ENCODE peak calls at places on chromosome 22, in six cellular contexts. W is PC-3, Y is neural progenitor cell, J is HCT116, X is OCI-LY7, Z is GM23338. M is an unnamed sample.

GRCh38 chr22:48761546-48761945 is 1066.1 kb downstream of the BRD1 start:
- DNase-seq in W (no peak), Y (no peak), J (no peak), X (no peak), Z (no peak), M (no peak)

GRCh38 chr22:37333724-37334460 is 51.6 kb downstream of the CYTH4 start:
- DNase-seq in W (peak), Y (no peak), J (no peak), X (no peak), Z (no peak), M (no peak)

GRCh38 chr22:32897400-32897799 is 95.9 kb downstream of the TIMP3 start:
- DNase-seq in W (no peak), Y (no peak), J (no peak), X (no peak), Z (no peak), M (peak)

GRCh38 chr22:37063436-37064420 is 12.2 kb downstream of the KCTD17 start:
- DNase-seq in W (peak), Y (no peak), J (no peak), X (no peak), Z (no peak), M (no peak)

GRCh38 chr22:22687638-22688500 is 43.5 kb downstream of the GGTLC2 start:
- DNase-seq in W (peak), Y (peak), J (no peak), X (peak), Z (peak), M (peak)

GRCh38 chr22:22397292-22397870 is 111.2 kb downstream of the ZNF280B start:
- DNase-seq in W (peak), Y (peak), J (peak), X (peak), Z (peak), M (no peak)

GRCh38 chr22:36332623-36333331 is 55.0 kb downstream of the MYH9 start:
- DNase-seq in W (peak), Y (no peak), J (no peak), X (peak), Z (no peak), M (peak)

GRCh38 chr22:39236321-39237275 is 8.2 kb downstream of the PDGFB start:
- DNase-seq in W (no peak), Y (no peak), J (no peak), X (no peak), Z (no peak), M (no peak)

GRCh38 chr22:29031236-29031982 is 30.2 kb downstream of the C22orf31 start:
- DNase-seq in W (peak), Y (peak), J (peak), X (no peak), Z (peak), M (peak)

GRCh38 chr22:23212061-23213030 is 32.0 kb downstream of the BCR start:
- DNase-seq in W (no peak), Y (no peak), J (no peak), X (peak), Z (no peak), M (no peak)

GRCh38 chr22:23608583-23608982 is 23.5 kb downstream of the DRICH1 start:
- DNase-seq in W (peak), Y (peak), J (no peak), X (no peak), Z (peak), M (peak)

GRCh38 chr22:39080052-39080762 is 3.1 kb downstream of the APOBEC3G start:
- DNase-seq in W (no peak), Y (no peak), J (no peak), X (no peak), Z (no peak), M (no peak)

GRCh38 chr22:38766076-38766777 is 10.4 kb upstream of the SUN2 start:
- DNase-seq in W (peak), Y (peak), J (peak), X (peak), Z (peak), M (peak)

GRCh38 chr22:43427296-43428004 is 15.6 kb downstream of the MPPED1 start:
- DNase-seq in W (no peak), Y (no peak), J (no peak), X (no peak), Z (peak), M (no peak)

GRCh38 chr22:31626427-31627150 is 35.4 kb downstream of the PISD start:
- DNase-seq in W (no peak), Y (no peak), J (no peak), X (peak), Z (no peak), M (peak)

GRCh38 chr22:43292633-43293025 is 50.5 kb downstream of the SCUBE1 start:
- DNase-seq in W (no peak), Y (no peak), J (no peak), X (no peak), Z (no peak), M (no peak)

GRCh38 chr22:48902001-48902869 is 925.4 kb downstream of the BRD1 start:
- DNase-seq in W (no peak), Y (no peak), J (no peak), X (no peak), Z (no peak), M (no peak)

GRCh38 chr22:47200273-47201051 is 438.0 kb downstream of the TBC1D22A start:
- DNase-seq in W (no peak), Y (no peak), J (no peak), X (no peak), Z (no peak), M (no peak)

GRCh38 chr22:47474464-47474863 is 712.0 kb downstream of the TBC1D22A start:
- DNase-seq in W (no peak), Y (no peak), J (no peak), X (no peak), Z (no peak), M (no peak)

GRCh38 chr22:44068422-44069191 is 44.5 kb downstream of the PARVB start:
- DNase-seq in W (no peak), Y (no peak), J (no peak), X (no peak), Z (no peak), M (no peak)

GRCh38 chr22:17269607-17270261 is 50.5 kb upstream of the ADA2 start:
- DNase-seq in W (no peak), Y (no peak), J (no peak), X (no peak), Z (no peak), M (no peak)

GRCh38 chr22:46986788-46987187 is 224.3 kb downstream of the TBC1D22A start:
- DNase-seq in W (no peak), Y (no peak), J (no peak), X (no peak), Z (no peak), M (no peak)

GRCh38 chr22:30328466-30329049 is 1.8 kb upstream of the TBC1D10A start:
- DNase-seq in W (no peak), Y (no peak), J (no peak), X (no peak), Z (peak), M (no peak)

GRCh38 chr22:25146906-25147754 is 52.5 kb upstream of the CRYBB3 start:
- DNase-seq in W (no peak), Y (no peak), J (no peak), X (no peak), Z (no peak), M (no peak)

GRCh38 chr22:30390974-30391691 is 3.9 kb upstream of the RNF215 start:
- DNase-seq in W (peak), Y (peak), J (peak), X (peak), Z (peak), M (peak)

GRCh38 chr22:21837184-21837979 is 30.1 kb downstream of the MAPK1 start:
- DNase-seq in W (peak), Y (peak), J (peak), X (no peak), Z (peak), M (peak)

GRCh38 chr22:39176067-39176621 is 23.7 kb upstream of the CBX7 start:
- DNase-seq in W (peak), Y (peak), J (no peak), X (no peak), Z (peak), M (peak)

GRCh38 chr22:38311331-38311635 is 6.0 kb downstream of the CSNK1E start:
- DNase-seq in W (no peak), Y (no peak), J (no peak), X (peak), Z (no peak), M (no peak)

GRCh38 chr22:28075260-28075981 is 156.4 kb upstream of the PITPNB start:
- DNase-seq in W (peak), Y (no peak), J (no peak), X (no peak), Z (no peak), M (peak)

GRCh38 chr22:35230417-35230816 is 26.9 kb upstream of the HMGXB4 start:
- DNase-seq in W (no peak), Y (no peak), J (no peak), X (no peak), Z (no peak), M (no peak)

GRCh38 chr22:27876684-27877083 is 42.4 kb downstream of the PITPNB start:
- DNase-seq in W (no peak), Y (peak), J (no peak), X (no peak), Z (no peak), M (no peak)

GRCh38 chr22:37287550-37287951 is 5.2 kb downstream of the CYTH4 start:
- DNase-seq in W (no peak), Y (no peak), J (no peak), X (no peak), Z (no peak), M (no peak)

GRCh38 chr22:28958611-28959010 is 75.2 kb downstream of the ZNRF3 start:
- DNase-seq in W (no peak), Y (no peak), J (no peak), X (no peak), Z (no peak), M (no peak)

GRCh38 chr22:17878186-17878694 is 104.0 kb upstream of the BID start:
- DNase-seq in W (no peak), Y (no peak), J (no peak), X (no peak), Z (no peak), M (no peak)

GRCh38 chr22:38974170-38974825 is 7.8 kb upstream of the APOBEC3B start:
- DNase-seq in W (no peak), Y (no peak), J (no peak), X (no peak), Z (no peak), M (no peak)

GRCh38 chr22:31906569-31906968 is 37.8 kb upstream of the YWHAH start:
- DNase-seq in W (no peak), Y (no peak), J (no peak), X (no peak), Z (no peak), M (no peak)

GRCh38 chr22:37843746-37844089 is 416 bp downstream of the ANKRD54 start:
- DNase-seq in W (peak), Y (no peak), J (no peak), X (peak), Z (peak), M (peak)

GRCh38 chr22:40023226-40023925 is 28.6 kb downstream of the FAM83F start:
- DNase-seq in W (no peak), Y (peak), J (no peak), X (no peak), Z (no peak), M (no peak)

GRCh38 chr22:20102203-20102780 is 13.6 kb upstream of the RANBP1 start:
- DNase-seq in W (no peak), Y (no peak), J (no peak), X (no peak), Z (peak), M (no peak)
- TF ChIP-seq CTCF in W (no peak), Y (no peak), J (peak), X (no peak), Z (peak), M (no peak)

GRCh38 chr22:41917375-41917905 is 2.6 kb upstream of the SHISA8 start:
- DNase-seq in W (no peak), Y (no peak), J (no peak), X (no peak), Z (no peak), M (no peak)

GRCh38 chr22:41920271-41920976 is 5.5 kb upstream of the SHISA8 start:
- DNase-seq in W (no peak), Y (no peak), J (no peak), X (peak), Z (no peak), M (no peak)

GRCh38 chr22:41916745-41917358 is 2.0 kb upstream of the SHISA8 start:
- DNase-seq in W (no peak), Y (no peak), J (no peak), X (no peak), Z (no peak), M (no peak)

GRCh38 chr22:41917906-41918791 is 3.3 kb upstream of the SHISA8 start:
- DNase-seq in W (peak), Y (no peak), J (no peak), X (peak), Z (no peak), M (no peak)

DNA sequence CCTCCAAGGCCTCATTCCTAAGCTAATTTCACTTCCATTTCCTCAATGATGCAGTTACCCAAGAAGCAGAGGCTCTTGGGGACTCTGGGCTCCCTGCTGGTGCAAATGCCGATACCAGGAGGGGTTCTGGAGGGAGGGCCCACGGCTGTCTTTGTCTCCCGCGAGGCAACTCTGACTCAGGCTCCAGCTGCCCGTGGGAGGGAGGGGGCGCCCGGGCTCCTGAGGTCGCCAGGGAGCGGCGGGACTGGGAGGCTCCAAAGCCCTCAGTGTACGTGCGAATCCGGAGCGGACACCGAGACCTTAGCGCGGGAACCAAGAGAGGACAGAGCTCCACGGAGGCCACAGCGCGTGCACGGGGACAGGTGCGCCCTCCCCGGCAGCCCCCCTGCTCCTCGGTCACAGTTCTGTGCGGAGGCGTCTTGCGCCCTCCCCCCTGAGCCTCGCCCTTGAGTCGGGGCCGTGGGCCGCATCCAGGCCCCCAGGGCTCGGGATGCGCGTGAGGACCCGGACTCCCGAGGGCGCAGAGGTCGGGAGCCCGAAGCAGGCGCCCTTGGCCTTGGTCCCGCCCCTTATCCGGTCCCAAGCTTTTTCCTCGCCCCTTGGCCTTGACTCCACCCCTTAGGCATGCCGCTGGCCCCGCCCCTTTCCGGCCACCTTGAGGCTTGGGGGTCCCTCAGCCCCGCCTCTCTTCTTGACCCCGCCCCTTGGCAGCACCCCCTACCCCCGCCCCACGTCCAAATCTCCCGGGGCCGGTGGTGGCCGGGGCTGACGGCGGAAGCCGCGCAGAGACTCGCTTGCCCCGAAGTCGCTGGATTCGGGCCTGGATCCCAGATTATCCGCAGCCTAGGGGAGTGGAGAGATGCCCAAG is 4.7 kb upstream of the SHISA8 start:
- DNase-seq in W (no peak), Y (peak), J (no peak), X (peak), Z (peak), M (peak)
- H2AFZ ChIP-seq in W (no peak), Y (no peak), J (no peak), X (no peak), Z (peak), M (no peak)

GRCh38 chr22:50218153-50218995 is 17.6 kb downstream of the SELENOO start:
- DNase-seq in W (no peak), Y (no peak), J (no peak), X (no peak), Z (no peak), M (no peak)

GRCh38 chr22:50217543-50218152 is 16.8 kb downstream of the SELENOO start:
- DNase-seq in W (no peak), Y (no peak), J (no peak), X (no peak), Z (no peak), M (no peak)

GRCh38 chr22:50219800-50220602 is 19.2 kb downstream of the SELENOO start:
- DNase-seq in W (no peak), Y (no peak), J (no peak), X (no peak), Z (no peak), M (no peak)

GRCh38 chr22:50220603-50221409 is 20.0 kb downstream of the SELENOO start:
- DNase-seq in W (no peak), Y (no peak), J (no peak), X (no peak), Z (no peak), M (no peak)

GRCh38 chr22:50218996-50219727 is 18.4 kb downstream of the SELENOO start:
- DNase-seq in W (peak), Y (no peak), J (peak), X (no peak), Z (peak), M (peak)
- TF ChIP-seq EZH2phosphoT487 in W (no peak), Y (no peak), J (no peak), X (no peak), Z (no peak), M (no peak)

GRCh38 chr22:45586651-45587405 is 84.1 kb downstream of the FBLN1 start:
- DNase-seq in W (no peak), Y (no peak), J (no peak), X (no peak), Z (no peak), M (no peak)
- TF ChIP-seq CTCF in W (no peak), Y (no peak), J (no peak), X (no peak), Z (no peak), M (no peak)

M was measured in hepatocyte.